ENCODE peak calls at places on chromosomes 6 and 20, in nine cellular contexts. J is HepG2; C is mesenchymal stem cell; L is psoas muscle; O is CD4-positive, CD25-positive, alpha-beta regulatory T cell; H is breast epithelium; E is kidney epithelial cell; A is Caco-2; Z is astrocyte. T is an unnamed sample.

GRCh38 chr6:104957301-104958177 is 632 bp downstream of the LIN28B start:
- DNase-seq in E (no peak), O (no peak), A (peak; percentile 28), Z (no peak), L (no peak), J (peak; percentile 16), H (no peak), C (peak; percentile 55), T (no peak)

GRCh38 chr6:143187173-143187908 is 126.7 kb downstream of the AIG1 start:
- DNase-seq in Z (peak; percentile 92), C (peak; percentile 66), A (no peak), L (peak; percentile 15), H (no peak), E (no peak), J (no peak), O (no peak), T (peak; percentile 59)

GRCh38 chr6:95576621-95577316 is 566 bp upstream of the MANEA start:
- DNase-seq in E (no peak), C (peak; percentile 42), J (no peak), A (no peak), H (no peak), Z (peak; percentile 20), L (no peak), O (peak; percentile 69), T (peak; percentile 40)

GRCh38 chr6:13454286-13455221 is 32.8 kb downstream of the GFOD1 start:
- DNase-seq in J (no peak), E (no peak), L (peak; percentile 51), C (peak; percentile 56), A (no peak), O (peak; percentile 79), Z (peak; percentile 75), H (peak; percentile 50), T (no peak)

GRCh38 chr20:33926425-33926824 is 67.3 kb upstream of the RALY start:
- DNase-seq in C (no peak), A (no peak), L (no peak), H (no peak), Z (peak; percentile 8), O (no peak), E (no peak), J (no peak), T (no peak)

GRCh38 chr6:24797596-24798216 is 1.0 kb downstream of the ARMH2 start:
- DNase-seq in O (no peak), C (no peak), J (no peak), Z (no peak), E (no peak), A (no peak), L (no peak), H (no peak), T (no peak)

GRCh38 chr6:127343753-127344659 is 597 bp upstream of the ECHDC1 start:
- DNase-seq in Z (peak; percentile 54), C (peak; percentile 68), E (no peak), J (peak; percentile 25), O (peak; percentile 53), A (peak; percentile 18), L (no peak), H (no peak), T (peak; percentile 65)

GRCh38 chr20:36147707-36148106 is 6.8 kb upstream of the EPB41L1 start:
- DNase-seq in E (no peak), J (no peak), A (no peak), O (no peak), H (no peak), L (no peak), C (peak; percentile 60), Z (peak; percentile 41), T (peak; percentile 71)

GRCh38 chr6:1825277-1825676 is 215.6 kb downstream of the FOXC1 start:
- DNase-seq in A (no peak), O (no peak), E (no peak), C (no peak), J (no peak), H (no peak), Z (no peak), L (no peak), T (no peak)

GRCh38 chr20:36988494-36988966 is 37.0 kb upstream of the SAMHD1 start:
- DNase-seq in H (no peak), E (no peak), O (peak; percentile 73), L (no peak), C (no peak), A (no peak), J (no peak), Z (peak; percentile 16), T (peak; percentile 3)

DNA sequence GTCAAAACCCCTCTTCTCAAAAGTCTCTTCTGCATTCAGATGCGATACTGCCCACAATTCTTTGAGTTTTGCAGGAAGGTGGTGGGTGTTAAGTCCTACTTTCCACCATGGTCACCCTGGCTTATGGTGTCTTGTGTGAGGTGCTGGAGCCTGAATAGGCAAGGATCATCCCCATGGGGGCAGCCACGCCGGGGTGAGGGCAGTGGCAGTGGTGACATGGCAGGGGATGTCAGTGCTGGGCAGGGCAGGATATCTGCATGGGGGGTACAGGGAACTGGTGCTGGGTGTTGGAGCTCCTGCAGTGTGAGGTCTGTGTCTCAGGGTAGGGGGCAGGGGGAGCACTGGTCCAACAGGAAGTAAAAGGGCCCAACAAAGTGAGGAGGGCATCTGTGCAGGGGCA is 2.3 kb downstream of the MAS1 start:
- DNase-seq in O (no peak), L (no peak), A (no peak), E (no peak), H (no peak), C (no peak), Z (no peak), J (no peak), T (no peak)
- H3K27me3 ChIP-seq in O (peaks cover 4% of the 10 kb centered on the region), L (peaks cover 4% of the 10 kb centered on the region), A (no peaks in the 10 kb centered on the region), E (no peaks in the 10 kb centered on the region), H (no peaks in the 10 kb centered on the region), C (peaks cover 52% of the 10 kb centered on the region), Z (peaks cover 42% of the 10 kb centered on the region), J (peaks cover 13% of the 10 kb centered on the region), T (peaks cover 56% of the 10 kb centered on the region)

GRCh38 chr20:2059411-2059810 is 42.2 kb upstream of the STK35 start:
- DNase-seq in C (no peak), E (no peak), L (no peak), Z (no peak), J (no peak), H (no peak), A (no peak), O (no peak), T (no peak)

GRCh38 chr20:2066461-2067122 is 35.0 kb upstream of the STK35 start:
- DNase-seq in E (no peak), Z (no peak), C (no peak), O (no peak), L (no peak), J (peak; percentile 93), H (no peak), A (peak; percentile 22), T (no peak)

GRCh38 chr20:2065111-2065510 is 36.5 kb upstream of the STK35 start:
- DNase-seq in C (no peak), Z (no peak), O (no peak), L (no peak), A (no peak), H (no peak), E (no peak), J (no peak), T (no peak)
- H3K27me3 ChIP-seq in C (peaks cover 43% of the 10 kb centered on the region), Z (no peaks in the 10 kb centered on the region), O (peaks cover 15% of the 10 kb centered on the region), L (peaks cover 22% of the 10 kb centered on the region), A (no peaks in the 10 kb centered on the region), H (no peaks in the 10 kb centered on the region), E (peaks cover 2% of the 10 kb centered on the region), J (no peaks in the 10 kb centered on the region), T (peaks cover 38% of the 10 kb centered on the region)

GRCh38 chr6:50821431-50822077 is 2.9 kb downstream of the TFAP2B start:
- DNase-seq in C (no peak), A (no peak), E (no peak), O (no peak), J (no peak), H (no peak), Z (no peak), L (no peak), T (no peak)
- H3K27me3 ChIP-seq in C (peaks cover 99% of the 10 kb centered on the region), A (no peaks in the 10 kb centered on the region), E (peaks cover 40% of the 10 kb centered on the region), O (peaks cover 64% of the 10 kb centered on the region), J (peaks cover 6% of the 10 kb centered on the region), H (peaks cover 2% of the 10 kb centered on the region), Z (peaks cover 74% of the 10 kb centered on the region), L (peaks cover 100% of the 10 kb centered on the region), T (peaks cover 88% of the 10 kb centered on the region)

GRCh38 chr6:137495652-137496391 is 1.6 kb upstream of the OLIG3 start:
- DNase-seq in O (peak; percentile 26), Z (no peak), L (no peak), H (no peak), C (no peak), J (no peak), A (no peak), E (no peak), T (no peak)
- H3K27me3 ChIP-seq in O (peaks cover 60% of the 10 kb centered on the region), Z (peaks cover 88% of the 10 kb centered on the region), L (peaks cover 99% of the 10 kb centered on the region), H (peaks cover 5% of the 10 kb centered on the region), C (peaks cover 97% of the 10 kb centered on the region), J (peaks cover 18% of the 10 kb centered on the region), A (no peaks in the 10 kb centered on the region), E (peaks cover 77% of the 10 kb centered on the region), T (peaks cover 97% of the 10 kb centered on the region)

DNA sequence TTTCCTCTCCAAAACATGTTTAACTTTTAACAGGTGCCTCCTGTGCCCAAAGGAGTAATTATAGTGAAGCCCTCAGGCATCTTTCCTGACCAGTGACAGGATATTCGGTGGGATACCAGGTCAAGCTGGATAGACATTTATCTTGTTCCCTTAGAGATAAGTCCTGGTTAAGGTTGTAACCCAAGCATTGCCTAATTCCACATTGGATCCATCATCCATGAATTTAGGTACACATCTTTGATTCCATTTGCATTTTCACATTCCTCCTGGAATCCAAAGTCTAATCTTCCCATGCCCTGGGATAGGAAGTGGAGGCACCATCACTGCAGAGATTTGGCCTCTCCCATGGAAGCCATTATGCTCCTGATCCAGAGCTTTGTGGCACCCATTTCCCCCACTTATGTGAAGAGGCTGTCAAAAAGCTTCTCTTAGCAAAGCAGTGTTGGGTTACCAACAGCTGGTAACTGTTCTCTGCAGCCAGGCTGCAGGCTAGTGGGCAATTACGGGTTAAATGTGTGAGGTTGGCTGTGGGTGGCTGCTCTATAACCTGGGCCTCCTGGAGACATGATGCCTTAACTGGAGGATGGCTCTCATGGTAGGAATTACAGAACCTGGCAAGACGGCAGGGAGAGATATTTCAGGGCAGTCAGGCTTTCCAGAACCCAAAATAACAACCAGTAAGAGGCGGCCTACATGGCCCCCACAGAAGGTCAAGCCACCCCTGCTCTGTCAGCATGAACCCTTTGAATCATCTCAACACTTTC is 96.9 kb upstream of the VGLL2 start:
- DNase-seq in L (no peak), E (peak; percentile 19), J (no peak), H (no peak), Z (no peak), C (peak; percentile 1), A (no peak), O (no peak), T (no peak)
- H3K27me3 ChIP-seq in L (no peaks in the 10 kb centered on the region), E (no peaks in the 10 kb centered on the region), J (no peaks in the 10 kb centered on the region), H (no peaks in the 10 kb centered on the region), Z (no peaks in the 10 kb centered on the region), C (no peaks in the 10 kb centered on the region), A (no peaks in the 10 kb centered on the region), O (no peaks in the 10 kb centered on the region), T (no peaks in the 10 kb centered on the region)

T was measured in adipocyte.